ENCODE peak calls at places on chromosomes 12 and 14, in six cellular contexts. U is HepG2, L is A549, O is K562, D is GM12878, R is endothelial cell of umbilical vein. X is an unnamed sample.

GRCh38 chr14:105989746-105990302 is 463.4 kb downstream of the TMEM121 start:
- DNase-seq in L (no peak), D (no peak), O (no peak), U (no peak), R (no peak), X (peak; percentile 34)

GRCh38 chr12:121796855-121797751 is 3.6 kb upstream of the RHOF start:
- DNase-seq in U (peak; percentile 97), D (no peak), O (peak; percentile 98), R (peak; percentile 89), L (peak; percentile 90), X (no peak)

GRCh38 chr14:60266021-60266937 is 17.3 kb downstream of the PPM1A start:
- DNase-seq in L (peak; percentile 16), U (peak; percentile 27), D (no peak), O (peak; percentile 24), R (peak; percentile 44), X (peak; percentile 18)

GRCh38 chr12:71584356-71584755 is 79.3 kb downstream of the ZFC3H1 start:
- DNase-seq in O (no peak), R (no peak), L (no peak), D (no peak), U (no peak), X (no peak)

GRCh38 chr12:41188058-41188840 is at the start of gene PDZRN4:
- DNase-seq in L (no peak), O (no peak), U (no peak), D (no peak), R (peak; percentile 12), X (no peak)

GRCh38 chr12:94437303-94437702 is 22.4 kb downstream of the CEP83 start:
- DNase-seq in L (no peak), D (no peak), O (no peak), R (no peak), U (no peak), X (no peak)

GRCh38 chr12:17278946-17279345 is 673.0 kb upstream of the LMO3 start:
- DNase-seq in L (peak; percentile 4), R (no peak), D (no peak), O (no peak), U (no peak), X (no peak)

GRCh38 chr12:53276511-53276910 is 8.4 kb downstream of the ESPL1 start:
- DNase-seq in U (no peak), L (no peak), D (no peak), R (no peak), O (no peak), X (no peak)

GRCh38 chr14:75522224-75522764 is at the start of gene BATF:
- DNase-seq in U (no peak), O (no peak), R (no peak), L (no peak), D (no peak), X (peak; percentile 74)

GRCh38 chr12:81835783-81836182 is 76.6 kb upstream of the PPFIA2 start:
- DNase-seq in D (no peak), R (no peak), L (no peak), O (no peak), U (no peak), X (no peak)

GRCh38 chr14:58607131-58607531 is 30.6 kb upstream of the DACT1 start:
- DNase-seq in O (no peak), R (no peak), D (no peak), L (no peak), U (no peak), X (no peak)

GRCh38 chr12:51906452-51907082 is 737 bp upstream of the ACVRL1 start:
- DNase-seq in O (no peak), R (no peak), U (no peak), L (no peak), D (no peak), X (no peak)

GRCh38 chr12:50232206-50232605 is 51.1 kb downstream of the LIMA1 start:
- DNase-seq in D (no peak), R (no peak), O (no peak), U (no peak), L (no peak), X (no peak)

GRCh38 chr12:23222801-23223200 is 597.8 kb downstream of the ETNK1 start:
- DNase-seq in O (no peak), R (no peak), U (no peak), D (no peak), L (no peak), X (no peak)

GRCh38 chr12:2751230-2751629 is 43.5 kb upstream of the FKBP4 start:
- DNase-seq in O (no peak), L (no peak), U (no peak), R (no peak), D (no peak), X (no peak)

GRCh38 chr14:52377940-52378339 is 63.8 kb downstream of the PTGER2 start:
- DNase-seq in U (no peak), O (peak; percentile 4), L (no peak), D (no peak), R (no peak), X (no peak)

GRCh38 chr14:103512701-103513611 is 9.7 kb downstream of the CKB start:
- DNase-seq in L (no peak), R (peak; percentile 28), O (no peak), U (no peak), D (no peak), X (no peak)

GRCh38 chr12:3046441-3047200 is 30.6 kb upstream of the TSPAN9 start:
- DNase-seq in U (no peak), R (no peak), L (no peak), D (no peak), O (no peak), X (no peak)

GRCh38 chr12:28683371-28683770 is 465.7 kb upstream of the FAR2 start:
- DNase-seq in U (no peak), O (no peak), R (no peak), D (no peak), L (no peak), X (no peak)

GRCh38 chr12:102480401-102480800 is at the start of gene IGF1:
- DNase-seq in D (no peak), O (peak; percentile 73), R (peak; percentile 82), U (no peak), L (no peak), X (no peak)

GRCh38 chr12:76183459-76184186 is 99.1 kb upstream of the NAP1L1 start:
- DNase-seq in O (peak; percentile 75), D (peak; percentile 81), L (peak; percentile 64), R (peak; percentile 98), U (peak; percentile 10), X (peak; percentile 25)

GRCh38 chr12:27998170-27999110 is 25.9 kb upstream of the PTHLH start:
- DNase-seq in R (no peak), U (no peak), D (no peak), O (no peak), L (no peak), X (no peak)

GRCh38 chr14:60760648-60761364 is 26.2 kb downstream of the MNAT1 start:
- DNase-seq in U (peak; percentile 29), R (no peak), D (no peak), O (no peak), L (no peak), X (no peak)

GRCh38 chr12:8698830-8699330 is 1.1 kb downstream of the RIMKLB start:
- DNase-seq in O (no peak), U (no peak), D (no peak), L (no peak), R (peak; percentile 26), X (no peak)

GRCh38 chr12:29066061-29066588 is 83.0 kb upstream of the FAR2 start:
- DNase-seq in O (no peak), R (peak; percentile 70), L (no peak), U (no peak), D (no peak), X (peak; percentile 87)

GRCh38 chr12:29990971-29991370 is 207.2 kb upstream of the TMTC1 start:
- DNase-seq in R (no peak), O (no peak), L (no peak), D (no peak), U (no peak), X (no peak)

GRCh38 chr12:40152783-40153383 is 47.0 kb upstream of the SLC2A13 start:
- DNase-seq in R (peak; percentile 68), L (no peak), U (peak; percentile 20), O (peak; percentile 56), D (no peak), X (peak; percentile 78)

GRCh38 chr12:122499991-122500684 is 594 bp downstream of the ZCCHC8 start:
- DNase-seq in O (peak; percentile 75), D (no peak), U (peak; percentile 70), R (peak; percentile 71), L (peak; percentile 48), X (peak; percentile 85)

GRCh38 chr12:49813131-49813530 is 15.1 kb downstream of the NCKAP5L start:
- DNase-seq in R (no peak), D (no peak), O (no peak), L (no peak), U (no peak), X (no peak)

GRCh38 chr12:52434760-52435530 is 774 bp upstream of the KRT75 start:
- DNase-seq in O (no peak), L (no peak), R (no peak), U (no peak), D (no peak), X (no peak)

GRCh38 chr12:89345830-89346740 is 6.2 kb downstream of the DUSP6 start:
- DNase-seq in L (no peak), D (peak; percentile 88), R (peak; percentile 99), O (peak; percentile 76), U (no peak), X (peak; percentile 100)

DNA sequence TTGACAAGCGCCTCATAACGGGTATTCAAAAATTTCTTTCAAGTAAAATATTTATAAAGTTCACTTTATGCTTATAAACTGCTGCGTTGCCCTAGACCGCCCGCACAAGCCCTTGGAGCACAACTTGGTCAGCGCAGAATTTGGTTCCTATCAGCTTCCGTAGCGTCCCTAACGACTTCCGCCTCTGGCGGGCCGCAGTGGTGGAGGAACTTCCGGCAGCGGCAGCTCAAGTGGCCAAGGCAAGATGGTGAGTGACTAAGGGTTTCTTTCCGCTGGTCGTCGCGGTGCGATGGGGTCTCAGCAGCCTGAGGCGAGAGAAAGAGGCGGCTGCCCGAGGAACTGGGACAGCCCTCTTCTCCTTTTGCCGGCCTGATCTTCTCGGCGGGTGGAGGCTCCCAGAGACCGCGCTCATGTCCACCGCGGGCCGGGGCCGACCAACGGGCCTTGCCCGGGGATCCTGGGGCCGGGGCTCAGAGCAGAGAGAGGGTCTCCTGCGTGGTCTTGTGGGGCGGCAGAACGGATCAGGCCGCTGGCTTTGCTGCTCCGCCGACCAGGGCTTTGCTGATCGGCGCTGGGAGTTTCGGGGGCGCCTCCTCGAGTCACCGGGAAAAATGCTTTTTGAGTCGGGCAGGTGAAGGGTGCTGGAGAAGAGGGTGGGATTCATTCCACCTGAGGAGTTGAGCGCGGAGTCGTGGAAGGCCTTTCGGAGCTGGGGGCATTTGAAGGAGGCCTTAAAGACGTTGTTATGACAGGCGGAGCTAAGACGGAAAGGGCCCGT is at the start of gene PSMC1:
- DNase-seq in O (peak; percentile 92), L (peak; percentile 83), R (peak; percentile 95), D (peak; percentile 68), U (peak; percentile 86), X (peak; percentile 94)
- TF ChIP-seq POLR2A in O (peak; percentile 87), L (peak; percentile 69), R (peak; percentile 84), D (peak; percentile 92), U (peak; percentile 85), X (peak; percentile 67)

GRCh38 chr14:88866305-88866704 is 41.9 kb downstream of the TTC8 start:
- DNase-seq in U (no peak), D (no peak), O (no peak), L (no peak), R (peak; percentile 6), X (no peak)
- TF ChIP-seq MYC in U (no peak), D (no peak), O (no peak), L (no peak), R (no peak), X (no peak)

GRCh38 chr12:11855993-11856374 is 206.5 kb downstream of the ETV6 start:
- DNase-seq in L (no peak), D (no peak), U (no peak), O (no peak), R (no peak), X (peak; percentile 85)
- TF ChIP-seq MAX in L (no peak), D (no peak), U (no peak), O (no peak), R (no peak), X (no peak)

GRCh38 chr14:55834390-55834789 is 254.4 kb downstream of the KTN1 start:
- DNase-seq in R (no peak), D (no peak), U (no peak), L (no peak), O (no peak), X (no peak)
- TF ChIP-seq POLR2A in R (no peak), D (no peak), U (no peak), L (no peak), O (no peak), X (no peak)